ENCODE peak calls at places on chromosomes 16 and 17, in six cellular contexts. M is vagina, D is breast epithelium, Z is HCT116, F is transverse colon, Q is H1. U is an unnamed sample. For H3K4me1, the result is how much of the 10 kb centered on the place peaks cover.

GRCh38 chr16:30893082-30893743 is 664 bp downstream of the BCL7C start:
- DNase-seq in M (no peak), D (peak), Z (no peak), F (no peak), Q (peak), U (no peak)

GRCh38 chr16:57627184-57627871 is 1.1 kb upstream of the ADGRG1 start:
- DNase-seq in M (no peak), D (peak), Z (no peak), F (no peak), Q (no peak), U (peak)

GRCh38 chr17:41710472-41711090 is 1.6 kb upstream of the GAST start:
- DNase-seq in M (no peak), D (no peak), Z (no peak), F (no peak), Q (no peak), U (peak)

GRCh38 chr16:65227041-65227835 is 105.4 kb upstream of the CDH11 start:
- DNase-seq in M (no peak), D (no peak), Z (no peak), F (no peak), Q (no peak), U (no peak)

GRCh38 chr17:728911-729310 is 3.5 kb upstream of the TLCD3A start:
- DNase-seq in M (no peak), D (no peak), Z (no peak), F (no peak), Q (no peak), U (no peak)

GRCh38 chr17:77508047-77508715 is 367.4 kb downstream of the SEC14L1 start:
- DNase-seq in M (no peak), D (no peak), Z (no peak), F (no peak), Q (no peak), U (no peak)

GRCh38 chr16:2428051-2428786 is 1.0 kb upstream of the CCNF start:
- DNase-seq in M (no peak), D (no peak), Z (no peak), F (peak), Q (peak), U (no peak)

GRCh38 chr17:41648411-41649195 is 24.2 kb upstream of the KRT17 start:
- DNase-seq in M (no peak), D (peak), Z (peak), F (peak), Q (peak), U (peak)

GRCh38 chr16:69181-69580 is 3.2 kb downstream of the RHBDF1 start:
- DNase-seq in M (no peak), D (no peak), Z (no peak), F (no peak), Q (no peak), U (no peak)

GRCh38 chr17:83069931-83070374 is 9.5 kb upstream of the METRNL start:
- DNase-seq in M (no peak), D (no peak), Z (no peak), F (no peak), Q (no peak), U (no peak)

GRCh38 chr16:67311607-67312449 is 14.7 kb downstream of the KCTD19 start:
- DNase-seq in M (no peak), D (no peak), Z (peak), F (no peak), Q (no peak), U (peak)

GRCh38 chr17:14298221-14298994 is 2.5 kb upstream of the HS3ST3B1 start:
- DNase-seq in M (peak), D (no peak), Z (no peak), F (no peak), Q (peak), U (no peak)

GRCh38 chr17:82611140-82612058 is 36.8 kb downstream of the WDR45B start:
- DNase-seq in M (no peak), D (no peak), Z (no peak), F (no peak), Q (no peak), U (no peak)

GRCh38 chr17:50356892-50357510 is 11.1 kb downstream of the XYLT2 start:
- DNase-seq in M (no peak), D (no peak), Z (no peak), F (no peak), Q (no peak), U (no peak)

GRCh38 chr17:12528036-12528435 is 137.7 kb upstream of the MYOCD start:
- DNase-seq in M (no peak), D (no peak), Z (no peak), F (no peak), Q (no peak), U (no peak)

GRCh38 chr17:79549111-79549915 is 61.5 kb downstream of the RBFOX3 start:
- DNase-seq in M (no peak), D (no peak), Z (no peak), F (no peak), Q (peak), U (no peak)

GRCh38 chr16:75096730-75097129 is 19.9 kb downstream of the LDHD start:
- DNase-seq in M (no peak), D (peak), Z (peak), F (peak), Q (peak), U (no peak)

GRCh38 chr17:78322858-78323455 is 36.9 kb downstream of the SOCS3 start:
- DNase-seq in M (no peak), D (no peak), Z (no peak), F (peak), Q (no peak), U (no peak)

GRCh38 chr16:78291642-78292041 is 192.2 kb downstream of the WWOX start:
- DNase-seq in M (no peak), D (no peak), Z (no peak), F (no peak), Q (no peak), U (no peak)

GRCh38 chr17:1834378-1835149 is 4.8 kb downstream of the RPA1 start:
- DNase-seq in M (no peak), D (no peak), Z (no peak), F (no peak), Q (no peak), U (no peak)

GRCh38 chr16:31877876-31878642 is 4.5 kb downstream of the ZNF267 start:
- DNase-seq in M (peak), D (no peak), Z (no peak), F (no peak), Q (no peak), U (no peak)

GRCh38 chr17:61409301-61410099 is 9.9 kb downstream of the TBX2 start:
- DNase-seq in M (no peak), D (peak), Z (peak), F (peak), Q (peak), U (no peak)

GRCh38 chr16:57555831-57556230 is 13.4 kb downstream of the ADGRG5 start:
- DNase-seq in M (no peak), D (no peak), Z (no peak), F (no peak), Q (no peak), U (no peak)

GRCh38 chr17:59440757-59441458 is 109.5 kb downstream of the YPEL2 start:
- DNase-seq in M (peak), D (peak), Z (peak), F (peak), Q (peak), U (peak)

GRCh38 chr16:47018223-47018891 is 44.9 kb upstream of the DNAJA2 start:
- DNase-seq in M (no peak), D (peak), Z (peak), F (peak), Q (no peak), U (peak)

GRCh38 chr17:4658478-4659305 is 17.2 kb upstream of the ALOX15 start:
- DNase-seq in M (no peak), D (no peak), Z (no peak), F (no peak), Q (no peak), U (peak)

GRCh38 chr17:68641276-68642117 is 40.3 kb upstream of the FAM20A start:
- DNase-seq in M (no peak), D (no peak), Z (no peak), F (no peak), Q (no peak), U (no peak)

GRCh38 chr16:46972429-46972970 is 974 bp downstream of the DNAJA2 start:
- DNase-seq in M (no peak), D (peak), Z (no peak), F (no peak), Q (no peak), U (peak)

GRCh38 chr17:42122371-42123303 is at the start of gene HSPB9:
- DNase-seq in M (no peak), D (peak), Z (no peak), F (peak), Q (peak), U (no peak)

GRCh38 chr16:79339863-79340262 is 260.7 kb downstream of the MAF start:
- DNase-seq in M (no peak), D (no peak), Z (no peak), F (no peak), Q (no peak), U (no peak)

GRCh38 chr17:81582769-81583168 is 30.6 kb upstream of the FAAP100 start:
- DNase-seq in M (no peak), D (no peak), Z (no peak), F (no peak), Q (no peak), U (no peak)

GRCh38 chr17:79017546-79017945 is 6.4 kb upstream of the C1QTNF1 start:
- DNase-seq in M (no peak), D (no peak), Z (no peak), F (no peak), Q (no peak), U (no peak)

GRCh38 chr17:39861235-39861634 is 2.9 kb downstream of the IKZF3 start:
- DNase-seq in M (no peak), D (no peak), Z (no peak), F (no peak), Q (no peak), U (no peak)

GRCh38 chr17:39866013-39866730 is 1.8 kb upstream of the ZPBP2 start:
- DNase-seq in M (no peak), D (no peak), Z (no peak), F (no peak), Q (no peak), U (no peak)

GRCh38 chr17:39867084-39867890 is 715 bp upstream of the ZPBP2 start:
- DNase-seq in M (no peak), D (no peak), Z (no peak), F (peak), Q (no peak), U (no peak)

GRCh38 chr17:39863244-39863917 is 731 bp downstream of the IKZF3 start:
- DNase-seq in M (no peak), D (no peak), Z (no peak), F (no peak), Q (no peak), U (no peak)

GRCh38 chr17:39863918-39864746 is at the start of gene IKZF3:
- DNase-seq in M (no peak), D (peak), Z (no peak), F (peak), Q (peak), U (peak)
- TF ChIP-seq POLR2A in M (no peak), D (no peak), Z (no peak), F (no peak), Q (no peak), U (no peak)

GRCh38 chr17:45248132-45248936 is 13.6 kb downstream of the SPATA32 start:
- DNase-seq in M (no peak), D (peak), Z (no peak), F (peak), Q (no peak), U (no peak)
- H3K4me1 ChIP-seq in M (under half), D (under half), Z (under half), F (under half), Q (under half), U (under half)

GRCh38 chr16:70454221-70455034 is at the start of gene FCSK:
- DNase-seq in M (no peak), D (no peak), Z (peak), F (peak), Q (peak), U (peak)
- TF ChIP-seq POLR2AphosphoS5 in M (peak), D (peak), Z (peak), F (no peak), Q (no peak), U (peak)

GRCh38 chr17:32006957-32007462 is at the start of gene LRRC37B:
- DNase-seq in M (no peak), D (peak), Z (peak), F (peak), Q (peak), U (peak)
- TF ChIP-seq POLR2A in M (no peak), D (no peak), Z (no peak), F (peak), Q (peak), U (no peak)

GRCh38 chr17:28344435-28344901 is 8.9 kb downstream of the TNFAIP1 start:
- DNase-seq in M (no peak), D (no peak), Z (no peak), F (no peak), Q (no peak), U (no peak)

GRCh38 chr17:28346199-28346580 is 10.6 kb downstream of the TNFAIP1 start:
- DNase-seq in M (no peak), D (no peak), Z (no peak), F (no peak), Q (no peak), U (peak)

GRCh38 chr17:28344011-28344410 is 8.4 kb downstream of the TNFAIP1 start:
- DNase-seq in M (no peak), D (no peak), Z (no peak), F (no peak), Q (no peak), U (no peak)

GRCh38 chr17:28346746-28347246 is 10.5 kb downstream of the POLDIP2 start:
- DNase-seq in M (no peak), D (no peak), Z (no peak), F (no peak), Q (no peak), U (peak)

DNA sequence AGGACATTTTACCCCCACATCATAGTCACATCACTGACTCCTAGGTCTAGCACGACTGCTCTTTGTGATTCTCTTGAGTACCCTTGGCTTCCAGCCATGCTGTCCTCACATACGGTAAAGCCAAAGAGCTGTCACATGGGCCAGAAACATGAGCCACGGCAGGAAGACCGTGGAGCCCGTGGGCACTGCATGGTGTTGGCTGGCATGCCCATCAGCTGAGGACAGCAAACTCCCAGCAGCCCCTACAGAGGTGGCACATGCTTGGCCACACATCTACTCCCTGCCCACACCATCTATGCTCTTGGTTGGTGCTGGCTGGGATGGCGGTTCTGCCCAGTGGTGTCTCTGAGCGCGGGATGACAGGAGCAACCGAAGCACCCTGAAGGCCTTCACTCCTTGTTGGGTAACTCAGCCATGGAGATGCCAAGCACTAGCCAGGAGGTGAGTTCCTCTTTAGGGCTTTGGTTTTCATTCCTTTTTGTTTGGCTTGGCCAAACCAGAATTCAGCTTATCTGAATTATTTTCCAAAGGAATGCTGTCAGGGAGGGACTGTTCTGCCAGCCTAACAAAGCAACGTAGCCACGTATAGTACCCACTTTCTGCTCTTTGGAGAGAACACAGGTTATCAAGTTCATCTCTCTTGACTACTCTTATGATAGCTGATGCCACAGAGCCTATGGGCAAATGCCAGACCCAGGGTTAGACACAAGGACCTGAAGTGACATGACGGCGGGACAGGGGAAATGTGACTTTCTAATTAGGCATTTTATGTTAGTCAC is 10.0 kb downstream of the TNFAIP1 start:
- DNase-seq in M (no peak), D (peak), Z (no peak), F (no peak), Q (no peak), U (peak)
- H3K4me1 ChIP-seq in M (under half), D (under half), Z (under half), F (under half), Q (under half), U (under half)

DNA sequence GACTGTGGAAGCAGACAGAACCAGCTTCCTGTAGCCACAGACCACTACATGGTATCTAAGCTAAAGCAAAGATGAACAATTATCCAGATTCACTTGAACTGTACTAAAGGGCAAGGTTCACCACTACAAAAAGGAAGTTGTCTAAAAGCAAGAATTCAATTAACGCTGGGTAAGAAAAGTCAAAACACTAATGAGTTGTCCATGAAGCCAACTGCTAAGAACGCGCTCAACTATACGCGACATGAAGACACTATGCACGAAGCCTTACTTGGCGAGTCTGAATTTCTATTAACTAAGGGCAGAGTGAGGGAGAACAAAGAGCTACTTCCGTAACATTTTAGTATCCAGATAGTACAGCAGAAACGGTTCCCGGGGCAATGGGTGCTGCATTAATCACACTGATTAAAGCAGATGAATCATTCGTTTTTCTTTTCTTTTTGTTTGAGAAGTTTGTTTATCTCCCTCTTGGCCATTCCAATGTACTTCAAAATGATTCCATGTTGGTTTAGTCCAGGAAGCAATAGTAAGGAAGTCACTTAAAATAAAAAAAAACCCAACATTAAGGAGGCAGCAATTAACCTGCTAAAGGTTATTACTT is 2.8 kb upstream of the RPS15A start:
- DNase-seq in M (no peak), D (no peak), Z (no peak), F (no peak), Q (no peak), U (peak)
- TF ChIP-seq POLR2AphosphoS5 in M (no peak), D (no peak), Z (no peak), F (no peak), Q (no peak), U (no peak)

GRCh38 chr17:48841395-48841831 is 10.6 kb downstream of the CALCOCO2 start:
- DNase-seq in M (no peak), D (no peak), Z (no peak), F (no peak), Q (no peak), U (peak)
- TF ChIP-seq POLR2A in M (no peak), D (no peak), Z (no peak), F (no peak), Q (no peak), U (no peak)

GRCh38 chr16:85477801-85478363 is 135.2 kb upstream of the GSE1 start:
- DNase-seq in M (no peak), D (no peak), Z (no peak), F (no peak), Q (no peak), U (no peak)

GRCh38 chr16:85475691-85476300 is 137.3 kb upstream of the GSE1 start:
- DNase-seq in M (no peak), D (no peak), Z (no peak), F (no peak), Q (no peak), U (no peak)

GRCh38 chr16:85474808-85475207 is 138.3 kb upstream of the GSE1 start:
- DNase-seq in M (no peak), D (no peak), Z (no peak), F (no peak), Q (no peak), U (no peak)

GRCh38 chr16:85475233-85475632 is 137.9 kb upstream of the GSE1 start:
- DNase-seq in M (no peak), D (no peak), Z (no peak), F (no peak), Q (no peak), U (no peak)

DNA sequence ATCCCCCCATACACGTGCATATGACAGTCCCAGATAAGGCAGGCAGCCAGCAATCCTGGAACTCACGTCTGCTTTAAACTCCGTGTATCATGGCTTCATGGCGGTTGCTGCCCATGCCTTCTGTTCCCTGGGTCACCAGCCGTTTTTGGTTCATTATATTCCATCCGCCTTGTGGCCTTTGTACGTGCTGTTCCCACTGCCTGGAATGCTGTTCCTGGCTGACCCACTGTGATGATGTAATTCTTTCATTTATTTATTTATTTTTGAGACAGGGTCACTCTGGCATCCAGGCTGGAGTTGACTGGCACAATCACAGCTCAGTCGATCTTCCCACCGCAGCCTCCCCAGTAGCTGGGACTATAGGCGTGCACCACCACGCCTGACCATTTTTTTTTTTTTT is 136.7 kb upstream of the GSE1 start:
- DNase-seq in M (no peak), D (no peak), Z (no peak), F (no peak), Q (no peak), U (no peak)
- H3K4me1 ChIP-seq in M (half or more), D (under half), Z (under half), F (under half), Q (under half), U (under half)

GRCh38 chr17:8470447-8471047 is 34.9 kb downstream of the NDEL1 start:
- DNase-seq in M (peak), D (peak), Z (no peak), F (no peak), Q (no peak), U (no peak)
- TF ChIP-seq POLR2AphosphoS5 in M (no peak), D (no peak), Z (no peak), F (no peak), Q (no peak), U (no peak)

DNA sequence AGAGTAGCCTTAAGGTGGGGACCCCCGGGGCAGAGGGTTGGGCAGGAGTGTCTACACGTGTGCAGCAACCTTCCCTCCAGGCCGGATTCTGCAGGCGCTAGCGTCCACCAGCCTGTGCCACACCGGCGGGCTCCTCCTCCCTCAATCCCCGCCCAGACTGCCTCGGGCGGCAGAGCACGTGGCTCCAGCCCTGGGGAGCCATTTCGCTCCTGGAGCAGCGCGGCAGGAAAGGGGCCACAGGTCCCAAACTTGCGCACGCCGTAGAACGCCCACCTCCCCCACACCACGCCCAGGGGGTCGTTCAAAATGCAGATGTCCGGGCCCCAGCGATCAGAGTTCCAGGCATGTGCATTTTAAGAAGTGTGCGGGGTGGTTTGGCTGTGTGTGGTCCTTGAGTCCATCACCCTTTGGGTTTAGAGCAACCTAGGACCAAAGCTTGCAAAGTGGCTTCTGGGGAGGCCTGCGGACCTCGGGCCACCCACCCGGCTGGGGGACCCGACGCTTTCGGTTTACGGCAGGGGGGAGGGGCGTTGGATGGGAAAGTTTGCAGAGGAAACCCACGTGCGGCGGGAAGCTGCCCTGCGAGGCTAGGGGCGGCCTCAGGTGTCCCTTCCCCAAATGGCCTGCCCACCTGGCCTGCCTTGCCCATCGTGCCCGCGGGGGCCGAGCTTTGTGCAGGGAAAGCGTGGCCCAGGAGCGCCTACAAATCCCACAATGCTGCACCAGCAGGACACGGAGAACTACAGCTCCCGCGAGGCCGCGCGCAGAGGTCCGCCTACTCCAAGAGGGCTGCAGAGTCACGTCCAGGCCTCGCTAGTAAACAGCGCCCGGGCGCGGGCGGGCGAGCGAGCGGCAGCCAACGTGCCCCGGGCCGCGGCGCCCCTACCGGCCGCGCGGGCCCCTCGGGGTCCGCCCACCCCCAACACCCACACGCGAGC is 1.4 kb downstream of the TFAP4 start:
- DNase-seq in M (no peak), D (peak), Z (peak), F (peak), Q (peak), U (peak)
- TF ChIP-seq POLR2A in M (no peak), D (peak), Z (peak), F (no peak), Q (peak), U (peak)

U was measured in endothelial cell of umbilical vein.